ENCODE peak calls at places on chromosomes 2 and 18, in seven cellular contexts. One of them, this sample, is unnamed.

GRCh38 chr18:31741096-31741735 is 19.5 kb downstream of the SLC25A52 start:
- DNase-seq in GM12878: peak
- DNase-seq in K562: peak
- DNase-seq in H1: peak
- DNase-seq in HCT116: peak
- DNase-seq in HepG2: peak
- DNase-seq in SK-N-SH: peak
- DNase-seq in this sample: peak

GRCh38 chr2:181393472-181393871 is 63.7 kb upstream of the ITGA4 start:
- DNase-seq in GM12878: no peak
- DNase-seq in K562: no peak
- DNase-seq in H1: no peak
- DNase-seq in HCT116: peak
- DNase-seq in HepG2: peak
- DNase-seq in SK-N-SH: peak
- DNase-seq in this sample: peak

GRCh38 chr2:7792031-7792651 is 874.9 kb downstream of the RNF144A start:
- DNase-seq in GM12878: no peak
- DNase-seq in K562: no peak
- DNase-seq in H1: no peak
- DNase-seq in HCT116: no peak
- DNase-seq in HepG2: peak
- DNase-seq in SK-N-SH: no peak
- DNase-seq in this sample: peak

GRCh38 chr2:121187351-121187921 is 97.6 kb downstream of the TFCP2L1 start:
- DNase-seq in GM12878: no peak
- DNase-seq in K562: no peak
- DNase-seq in H1: no peak
- DNase-seq in HCT116: no peak
- DNase-seq in HepG2: no peak
- DNase-seq in SK-N-SH: no peak
- DNase-seq in this sample: no peak

GRCh38 chr2:189298038-189298437 is 118.5 kb upstream of the COL5A2 start:
- DNase-seq in GM12878: no peak
- DNase-seq in K562: no peak
- DNase-seq in H1: no peak
- DNase-seq in HCT116: no peak
- DNase-seq in HepG2: no peak
- DNase-seq in SK-N-SH: no peak
- DNase-seq in this sample: no peak

GRCh38 chr2:18132697-18133096 is 254.2 kb downstream of the KCNS3 start:
- DNase-seq in GM12878: no peak
- DNase-seq in K562: no peak
- DNase-seq in H1: no peak
- DNase-seq in HCT116: no peak
- DNase-seq in HepG2: no peak
- DNase-seq in SK-N-SH: no peak
- DNase-seq in this sample: peak

GRCh38 chr2:236178921-236179652 is 10.9 kb upstream of the GBX2 start:
- DNase-seq in GM12878: no peak
- DNase-seq in K562: no peak
- DNase-seq in H1: no peak
- DNase-seq in HCT116: no peak
- DNase-seq in HepG2: no peak
- DNase-seq in SK-N-SH: peak
- DNase-seq in this sample: no peak

GRCh38 chr2:45918816-45919655 is 267.6 kb downstream of the PRKCE start:
- DNase-seq in GM12878: no peak
- DNase-seq in K562: no peak
- DNase-seq in H1: no peak
- DNase-seq in HCT116: no peak
- DNase-seq in HepG2: no peak
- DNase-seq in SK-N-SH: peak
- DNase-seq in this sample: no peak

GRCh38 chr18:12883003-12883683 is 894 bp downstream of the PTPN2 start:
- DNase-seq in GM12878: no peak
- DNase-seq in K562: no peak
- DNase-seq in H1: no peak
- DNase-seq in HCT116: no peak
- DNase-seq in HepG2: no peak
- DNase-seq in SK-N-SH: peak
- DNase-seq in this sample: no peak

GRCh38 chr18:23756590-23757540 is 67.6 kb downstream of the LAMA3 start:
- DNase-seq in GM12878: no peak
- DNase-seq in K562: no peak
- DNase-seq in H1: no peak
- DNase-seq in HCT116: no peak
- DNase-seq in HepG2: no peak
- DNase-seq in SK-N-SH: no peak
- DNase-seq in this sample: no peak

GRCh38 chr2:177842243-177842642 is 230.3 kb downstream of the PDE11A start:
- DNase-seq in GM12878: no peak
- DNase-seq in K562: no peak
- DNase-seq in H1: no peak
- DNase-seq in HCT116: no peak
- DNase-seq in HepG2: no peak
- DNase-seq in SK-N-SH: no peak
- DNase-seq in this sample: no peak

GRCh38 chr2:170509460-170510193 is 205.5 kb upstream of the SP5 start:
- DNase-seq in GM12878: peak
- DNase-seq in K562: no peak
- DNase-seq in H1: no peak
- DNase-seq in HCT116: no peak
- DNase-seq in HepG2: no peak
- DNase-seq in SK-N-SH: no peak
- DNase-seq in this sample: no peak

GRCh38 chr2:102181919-102182635 is 4.7 kb upstream of the IL1RL2 start:
- DNase-seq in GM12878: no peak
- DNase-seq in K562: no peak
- DNase-seq in H1: no peak
- DNase-seq in HCT116: no peak
- DNase-seq in HepG2: no peak
- DNase-seq in SK-N-SH: no peak
- DNase-seq in this sample: no peak

GRCh38 chr2:102180687-102180999 is 6.2 kb upstream of the IL1RL2 start:
- DNase-seq in GM12878: no peak
- DNase-seq in K562: no peak
- DNase-seq in H1: no peak
- DNase-seq in HCT116: no peak
- DNase-seq in HepG2: peak
- DNase-seq in SK-N-SH: no peak
- DNase-seq in this sample: no peak

GRCh38 chr2:102179788-102180686 is 6.8 kb upstream of the IL1RL2 start:
- DNase-seq in GM12878: no peak
- DNase-seq in K562: no peak
- DNase-seq in H1: no peak
- DNase-seq in HCT116: no peak
- DNase-seq in HepG2: no peak
- DNase-seq in SK-N-SH: no peak
- DNase-seq in this sample: no peak

GRCh38 chr2:102179061-102179460 is 7.8 kb upstream of the IL1RL2 start:
- DNase-seq in GM12878: no peak
- DNase-seq in K562: no peak
- DNase-seq in H1: no peak
- DNase-seq in HCT116: no peak
- DNase-seq in HepG2: no peak
- DNase-seq in SK-N-SH: no peak
- DNase-seq in this sample: no peak

GRCh38 chr2:102181376-102181775 is 5.4 kb upstream of the IL1RL2 start:
- DNase-seq in GM12878: no peak
- DNase-seq in K562: no peak
- DNase-seq in H1: no peak
- DNase-seq in HCT116: no peak
- DNase-seq in HepG2: no peak
- DNase-seq in SK-N-SH: no peak
- DNase-seq in this sample: no peak
- TF ChIP-seq JUND in GM12878: no peak
- TF ChIP-seq JUND in K562: no peak
- TF ChIP-seq JUND in H1: no peak
- TF ChIP-seq JUND in HCT116: no peak
- TF ChIP-seq JUND in HepG2: no peak
- TF ChIP-seq JUND in SK-N-SH: no peak
- TF ChIP-seq JUND in this sample: no peak

DNA sequence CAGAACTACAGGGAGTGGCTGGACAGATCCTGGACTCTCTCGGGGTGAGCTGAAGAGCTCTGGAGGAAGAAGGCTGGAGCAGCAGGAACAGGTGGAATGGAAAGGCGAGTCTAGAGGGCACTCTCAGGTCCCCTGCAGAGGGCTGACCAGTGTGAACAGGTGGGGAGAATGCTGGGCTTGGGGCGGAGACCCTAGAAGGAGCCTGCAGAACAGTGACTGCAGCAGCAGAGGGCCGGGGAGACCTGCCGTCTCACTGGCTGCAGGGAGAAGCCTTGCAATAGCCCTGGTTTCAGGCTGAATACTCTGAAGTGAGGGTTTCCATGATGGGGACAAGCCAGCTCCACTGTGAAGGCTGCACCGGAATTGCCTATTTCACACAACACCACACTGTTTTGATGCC is 626.7 kb upstream of the SALL3 start:
- DNase-seq in GM12878: no peak
- DNase-seq in K562: no peak
- DNase-seq in H1: peak
- DNase-seq in HCT116: no peak
- DNase-seq in HepG2: no peak
- DNase-seq in SK-N-SH: no peak
- DNase-seq in this sample: no peak
- TF ChIP-seq JUND in GM12878: no peak
- TF ChIP-seq JUND in K562: no peak
- TF ChIP-seq JUND in H1: no peak
- TF ChIP-seq JUND in HCT116: no peak
- TF ChIP-seq JUND in HepG2: no peak
- TF ChIP-seq JUND in SK-N-SH: no peak
- TF ChIP-seq JUND in this sample: no peak

DNA sequence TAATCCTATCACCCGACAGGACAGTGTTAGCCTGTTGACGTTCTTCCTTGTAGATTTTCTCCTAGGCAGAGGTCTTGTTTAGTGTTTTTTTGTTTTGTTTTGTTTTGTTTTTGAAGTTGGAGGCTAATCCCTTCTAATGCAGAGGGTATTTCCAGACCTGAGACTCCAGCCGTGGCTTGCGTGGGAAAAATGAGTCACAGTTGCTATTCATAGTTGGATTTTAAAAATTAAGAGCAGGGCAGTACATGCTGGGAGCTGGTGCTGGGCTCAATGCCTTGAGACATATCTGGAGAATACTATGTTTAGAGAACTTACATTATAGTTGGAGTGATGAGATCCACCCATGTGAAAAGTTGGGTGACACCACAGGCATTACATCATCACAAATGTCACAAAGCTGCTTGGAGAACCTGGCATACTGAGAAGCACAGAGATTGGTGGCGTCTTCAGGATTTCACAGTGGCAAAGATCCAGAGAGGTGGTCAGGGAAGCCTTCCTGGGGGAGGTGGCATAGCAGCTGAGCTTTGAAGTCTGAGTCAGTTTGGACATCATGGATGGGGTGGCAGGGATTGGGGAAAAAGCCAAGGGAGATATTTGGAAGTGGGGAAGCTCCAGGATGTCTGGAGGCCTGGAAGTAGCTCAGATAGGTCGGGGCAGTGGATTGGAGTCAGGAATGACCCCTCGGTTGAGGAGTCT is 249.4 kb downstream of the LOXHD1 start:
- DNase-seq in GM12878: no peak
- DNase-seq in K562: no peak
- DNase-seq in H1: no peak
- DNase-seq in HCT116: no peak
- DNase-seq in HepG2: no peak
- DNase-seq in SK-N-SH: no peak
- DNase-seq in this sample: no peak
- TF ChIP-seq JUND in GM12878: no peak
- TF ChIP-seq JUND in K562: no peak
- TF ChIP-seq JUND in H1: no peak
- TF ChIP-seq JUND in HCT116: no peak
- TF ChIP-seq JUND in HepG2: no peak
- TF ChIP-seq JUND in SK-N-SH: no peak
- TF ChIP-seq JUND in this sample: no peak

DNA sequence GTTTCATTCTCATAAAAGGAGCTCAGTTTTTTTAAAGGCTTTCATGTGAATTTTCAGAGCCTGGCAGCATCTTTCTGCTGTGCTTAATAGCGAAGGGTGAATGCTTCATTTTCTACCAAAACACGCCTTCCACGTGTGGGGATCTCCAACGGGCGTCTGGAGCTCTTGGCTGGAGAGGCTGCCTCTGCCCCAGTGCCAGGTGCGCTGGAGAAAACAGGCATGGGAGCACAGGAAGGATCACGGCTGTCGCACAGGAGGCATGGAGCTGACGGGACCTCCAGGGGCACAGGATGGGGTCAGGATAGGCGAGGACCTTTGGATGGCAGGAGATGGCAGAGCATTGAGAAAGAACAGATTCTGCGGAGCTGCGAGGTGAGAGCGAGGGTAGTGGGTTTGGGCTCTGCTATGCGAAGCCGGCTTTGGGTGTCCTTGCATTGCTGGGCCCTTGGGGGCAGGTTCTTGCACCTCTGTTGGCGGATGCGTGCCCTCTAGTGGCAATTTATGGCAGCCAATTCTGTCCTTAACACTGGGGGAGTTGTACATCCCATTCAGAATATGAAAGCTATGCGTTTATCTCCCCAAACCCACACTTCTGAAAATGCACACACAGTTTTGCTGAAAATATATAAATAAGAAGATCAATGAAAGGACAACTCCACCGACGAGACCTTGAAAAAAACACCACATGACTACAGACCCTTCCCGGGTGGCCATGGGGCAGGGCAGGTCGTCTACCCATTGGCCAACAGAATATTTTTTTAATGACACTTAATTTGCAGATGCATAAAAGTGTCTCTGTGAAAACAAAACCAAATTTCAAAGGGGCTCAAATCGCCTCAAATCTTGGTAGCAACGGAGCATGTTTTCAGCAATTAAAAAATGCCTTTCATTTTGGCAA is 90.4 kb upstream of the SLC35G4 start:
- DNase-seq in GM12878: no peak
- DNase-seq in K562: peak
- DNase-seq in H1: peak
- DNase-seq in HCT116: peak
- DNase-seq in HepG2: peak
- DNase-seq in SK-N-SH: peak
- DNase-seq in this sample: peak
- TF ChIP-seq JUND in GM12878: no peak
- TF ChIP-seq JUND in K562: no peak
- TF ChIP-seq JUND in H1: no peak
- TF ChIP-seq JUND in HCT116: no peak
- TF ChIP-seq JUND in HepG2: no peak
- TF ChIP-seq JUND in SK-N-SH: no peak
- TF ChIP-seq JUND in this sample: no peak

DNA sequence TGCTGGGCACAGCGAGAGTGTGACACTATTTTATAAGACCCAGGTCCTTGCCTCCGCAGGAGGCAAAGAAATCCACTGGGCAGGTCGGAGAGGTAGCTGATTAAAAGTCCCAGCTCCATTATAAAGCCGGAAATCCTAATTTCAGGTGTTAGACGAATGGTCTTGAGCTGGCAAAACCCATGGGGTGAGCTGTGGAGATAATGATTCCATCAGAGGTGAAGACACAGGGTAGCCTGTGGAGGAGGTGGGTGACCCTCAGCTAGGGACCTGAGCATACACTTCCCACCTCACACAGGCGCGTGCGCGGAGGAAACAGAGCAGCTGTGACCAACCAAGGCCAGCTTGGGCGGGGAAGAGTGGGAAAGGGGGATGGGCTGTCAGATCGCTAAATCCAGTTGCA is 201.7 kb upstream of the CXCR4 start:
- DNase-seq in GM12878: no peak
- DNase-seq in K562: no peak
- DNase-seq in H1: no peak
- DNase-seq in HCT116: no peak
- DNase-seq in HepG2: no peak
- DNase-seq in SK-N-SH: no peak
- DNase-seq in this sample: no peak
- TF ChIP-seq JUND in GM12878: no peak
- TF ChIP-seq JUND in K562: no peak
- TF ChIP-seq JUND in H1: no peak
- TF ChIP-seq JUND in HCT116: no peak
- TF ChIP-seq JUND in HepG2: no peak
- TF ChIP-seq JUND in SK-N-SH: no peak
- TF ChIP-seq JUND in this sample: no peak